ENCODE peak calls at places on chromosome 10, in six cellular contexts. E is A172; N is iPS DF 6.9; X is stimulated activated CD4-positive, alpha-beta T cell treated with anti-CD3 and anti-CD28 coated beads, TNF-alpha, amount 100 ng/mL, for 24 hours; Y is CD4-positive, alpha-beta memory T cell; C is activated T-helper 1 cell treated with anti-CD3 and anti-CD28 coated beads, Interleukin-12 subunit alpha, Interleukin-12 subunit beta, Interleukin-2, Interleukin-4 antibody, amounts not matched to agents 30 ng/mL and 10 ng/mL and 1 ng/mL, durations not matched to agents 14 hours and 24 hours and 36 hours. P is an unnamed sample.

GRCh38 chr10:77973276-77973675 is 46.7 kb upstream of the DLG5 start:
- DNase-seq in E (no peak), N (no peak), X (no peak), Y (no peak), C (no peak), P (no peak)

GRCh38 chr10:60257767-60258428 is 131.8 kb downstream of the ANK3 start:
- DNase-seq in E (no peak), N (no peak), X (no peak), Y (no peak), C (no peak), P (no peak)

GRCh38 chr10:99234739-99235468 is 748 bp downstream of the HPSE2 start:
- DNase-seq in E (no peak), N (no peak), X (no peak), Y (no peak), C (no peak), P (no peak)

GRCh38 chr10:127678091-127678490 is 58.9 kb upstream of the FOXI2 start:
- DNase-seq in E (no peak), N (no peak), X (no peak), Y (no peak), C (no peak), P (no peak)

GRCh38 chr10:13704969-13705368 is 118.2 kb downstream of the PRPF18 start:
- DNase-seq in E (no peak), N (no peak), X (no peak), Y (no peak), C (no peak), P (no peak)

GRCh38 chr10:132421377-132422168 is 24.6 kb downstream of the PWWP2B start:
- DNase-seq in E (peak; percentile 65), N (no peak), X (no peak), Y (no peak), C (no peak), P (no peak)

GRCh38 chr10:13808556-13809391 is 222.0 kb downstream of the PRPF18 start:
- DNase-seq in E (peak; percentile 81), N (no peak), X (no peak), Y (no peak), C (no peak), P (no peak)

GRCh38 chr10:93376372-93377296 is 105.5 kb downstream of the MYOF start:
- DNase-seq in E (peak; percentile 86), N (peak; percentile 57), X (peak; percentile 32), Y (peak; percentile 69), C (peak; percentile 46), P (peak; percentile 68)

GRCh38 chr10:122323941-122324675 is 50.4 kb upstream of the PLEKHA1 start:
- DNase-seq in E (peak; percentile 4), N (no peak), X (no peak), Y (no peak), C (no peak), P (no peak)

GRCh38 chr10:94567714-94568520 is 22.3 kb downstream of the HELLS start:
- DNase-seq in E (peak; percentile 17), N (no peak), X (no peak), Y (no peak), C (no peak), P (no peak)

GRCh38 chr10:104735036-104735435 is 93.9 kb downstream of the SORCS3 start:
- DNase-seq in E (no peak), N (no peak), X (no peak), Y (no peak), C (no peak), P (no peak)

GRCh38 chr10:97016728-97017473 is 168.9 kb downstream of the SLIT1 start:
- DNase-seq in E (peak; percentile 35), N (no peak), X (no peak), Y (no peak), C (peak; percentile 6), P (no peak)

GRCh38 chr10:98107644-98108430 is 26.6 kb upstream of the R3HCC1L start:
- DNase-seq in E (no peak), N (no peak), X (no peak), Y (no peak), C (no peak), P (no peak)

GRCh38 chr10:61451357-61451756 is 1.8 kb downstream of the TMEM26 start:
- DNase-seq in E (no peak), N (no peak), X (no peak), Y (no peak), C (no peak), P (no peak)

GRCh38 chr10:70323143-70323696 is 39.4 kb upstream of the NPFFR1 start:
- DNase-seq in E (no peak), N (no peak), X (no peak), Y (peak; percentile 1), C (no peak), P (no peak)

GRCh38 chr10:79176949-79177602 is 108.3 kb downstream of the ZMIZ1 start:
- DNase-seq in E (no peak), N (no peak), X (no peak), Y (no peak), C (no peak), P (no peak)

GRCh38 chr10:66671064-66671463 is 254.8 kb upstream of the LRRTM3 start:
- DNase-seq in E (no peak), N (no peak), X (no peak), Y (no peak), C (no peak), P (no peak)

GRCh38 chr10:82164333-82164732 is 289.3 kb downstream of the NRG3 start:
- DNase-seq in E (no peak), N (no peak), X (no peak), Y (no peak), C (no peak), P (no peak)

GRCh38 chr10:122282253-122282671 is 11.2 kb downstream of the BTBD16 start:
- DNase-seq in E (peak; percentile 38), N (no peak), X (no peak), Y (no peak), C (no peak), P (no peak)

GRCh38 chr10:79065091-79065551 is 3.6 kb upstream of the ZMIZ1 start:
- DNase-seq in E (no peak), N (no peak), X (no peak), Y (no peak), C (no peak), P (no peak)

GRCh38 chr10:72753760-72754231 is 61.9 kb downstream of the MCU start:
- DNase-seq in E (no peak), N (no peak), X (no peak), Y (no peak), C (no peak), P (no peak)

GRCh38 chr10:43262043-43262901 is 4.6 kb downstream of the RASGEF1A start:
- DNase-seq in E (no peak), N (no peak), X (no peak), Y (no peak), C (no peak), P (no peak)

GRCh38 chr10:27893320-27894014 is 105.4 kb downstream of the ODAD2 start:
- DNase-seq in E (peak; percentile 62), N (no peak), X (no peak), Y (no peak), C (no peak), P (no peak)

GRCh38 chr10:76333331-76333730 is 901.9 kb downstream of the LRMDA start:
- DNase-seq in E (no peak), N (no peak), X (no peak), Y (no peak), C (no peak), P (no peak)

GRCh38 chr10:26637521-26638275 is 59.8 kb upstream of the PDSS1 start:
- DNase-seq in E (no peak), N (no peak), X (no peak), Y (no peak), C (no peak), P (no peak)

GRCh38 chr10:62308101-62308500 is 39.5 kb upstream of the RTKN2 start:
- DNase-seq in E (no peak), N (no peak), X (no peak), Y (no peak), C (no peak), P (no peak)

GRCh38 chr10:80170026-80170425 is 35.3 kb downstream of the ANXA11 start:
- DNase-seq in E (no peak), N (no peak), X (no peak), Y (no peak), C (no peak), P (no peak)

GRCh38 chr10:34222359-34222758 is 592.7 kb downstream of the PARD3 start:
- DNase-seq in E (no peak), N (no peak), X (no peak), Y (no peak), C (no peak), P (no peak)

GRCh38 chr10:117632406-117632805 is 89.9 kb downstream of the EMX2 start:
- DNase-seq in E (no peak), N (no peak), X (no peak), Y (no peak), C (no peak), P (no peak)